ENCODE peak calls at places on chromosomes 16 and 17, in seven cellular contexts. G is esophagus muscularis mucosa, K is IMR-90, M is NCI-H1048, P is OCI-LY7, D is EL, L is OCI-M1. H is an unnamed sample.

GRCh38 chr16:15757630-15758251 is 99.1 kb downstream of the MYH11 start:
- DNase-seq in M (no peak), K (no peak), P (peak; percentile 14), D (no peak), G (no peak), L (no peak), H (no peak)

GRCh38 chr17:2064147-2064489 is 9.2 kb downstream of the HIC1 start:
- DNase-seq in L (no peak), K (no peak), D (no peak), G (no peak), M (no peak), P (no peak), H (peak; percentile 0)

GRCh38 chr17:48954300-48954755 is 9.7 kb upstream of the SNF8 start:
- DNase-seq in G (no peak), D (peak; percentile 57), M (no peak), K (peak; percentile 49), P (peak; percentile 43), L (peak; percentile 79), H (peak; percentile 55)

GRCh38 chr17:4393806-4394205 is 27.3 kb upstream of the UBE2G1 start:
- DNase-seq in D (no peak), P (peak; percentile 37), K (no peak), M (no peak), L (no peak), G (no peak), H (no peak)

GRCh38 chr16:6019490-6019991 is 921.9 kb upstream of the EEF2KMT start:
- DNase-seq in D (no peak), L (no peak), M (no peak), K (no peak), G (no peak), P (no peak), H (no peak)

GRCh38 chr16:75096730-75097129 is 19.9 kb downstream of the LDHD start:
- DNase-seq in L (no peak), P (no peak), D (no peak), G (no peak), K (no peak), M (no peak), H (no peak)

GRCh38 chr17:77490361-77491183 is 349.8 kb downstream of the SEC14L1 start:
- DNase-seq in P (no peak), K (no peak), G (no peak), L (no peak), D (no peak), M (no peak), H (no peak)

GRCh38 chr16:68901910-68902309 is 58.6 kb downstream of the TANGO6 start:
- DNase-seq in L (no peak), G (no peak), D (peak; percentile 13), P (no peak), M (no peak), K (peak; percentile 77), H (peak; percentile 43)

GRCh38 chr16:4763791-4764190 is 3.2 kb downstream of the ZNF500 start:
- DNase-seq in P (no peak), G (no peak), L (no peak), D (no peak), K (no peak), M (no peak), H (no peak)

GRCh38 chr16:66902648-66903543 is 15.8 kb downstream of the CDH16 start:
- DNase-seq in M (no peak), P (no peak), L (peak; percentile 14), K (no peak), D (no peak), G (no peak), H (no peak)

GRCh38 chr17:76446449-76447231 is 6.3 kb downstream of the UBE2O start:
- DNase-seq in G (no peak), D (peak; percentile 90), L (no peak), M (no peak), K (peak; percentile 92), P (no peak), H (peak; percentile 84)

GRCh38 chr16:12188674-12189249 is 212.2 kb downstream of the SNX29 start:
- DNase-seq in K (no peak), G (no peak), D (peak; percentile 26), L (no peak), M (no peak), P (no peak), H (no peak)

GRCh38 chr17:1830288-1830687 is 483 bp downstream of the RPA1 start:
- DNase-seq in K (no peak), M (no peak), P (peak; percentile 54), D (peak; percentile 28), G (no peak), L (peak; percentile 23), H (no peak)

GRCh38 chr17:82399030-82399429 is 19.1 kb upstream of the HEXD start:
- DNase-seq in D (peak; percentile 55), P (no peak), M (no peak), K (peak; percentile 50), L (no peak), G (no peak), H (peak; percentile 41)

GRCh38 chr17:82342361-82343079 is 9.0 kb upstream of the SECTM1 start:
- DNase-seq in D (no peak), P (no peak), M (no peak), G (no peak), L (no peak), K (no peak), H (no peak)

GRCh38 chr17:43860077-43860725 is 13.2 kb downstream of the CD300LG start:
- DNase-seq in G (no peak), P (no peak), L (no peak), M (no peak), K (no peak), D (no peak), H (no peak)

GRCh38 chr16:67183-67791 is 5.1 kb downstream of the RHBDF1 start:
- DNase-seq in D (no peak), G (no peak), K (no peak), P (no peak), M (no peak), L (no peak), H (no peak)

GRCh38 chr17:40596261-40596919 is 31.1 kb upstream of the CCR7 start:
- DNase-seq in G (peak; percentile 21), D (no peak), P (peak; percentile 72), M (no peak), K (peak; percentile 10), L (peak; percentile 66), H (no peak)

GRCh38 chr17:55641559-55642160 is 81.0 kb downstream of the TMEM100 start:
- DNase-seq in G (no peak), K (peak; percentile 63), M (no peak), D (peak; percentile 47), L (peak; percentile 84), P (peak; percentile 57), H (peak; percentile 63)

GRCh38 chr17:76000016-76000754 is 470 bp upstream of the CDK3 start:
- DNase-seq in G (no peak), L (peak; percentile 71), D (peak; percentile 43), K (peak; percentile 16), P (peak; percentile 83), M (no peak), H (peak; percentile 35)

GRCh38 chr17:67326440-67326839 is 39.9 kb downstream of the PSMD12 start:
- DNase-seq in L (no peak), P (no peak), M (no peak), G (no peak), K (no peak), D (no peak), H (no peak)

GRCh38 chr17:81386141-81386645 is 9.1 kb upstream of the BAHCC1 start:
- DNase-seq in L (no peak), M (no peak), D (no peak), G (no peak), K (no peak), P (no peak), H (no peak)

GRCh38 chr16:29925173-29925804 is 737 bp downstream of the KCTD13 start:
- DNase-seq in M (no peak), G (no peak), K (no peak), D (peak; percentile 12), L (peak; percentile 44), P (no peak), H (no peak)

GRCh38 chr16:11828696-11829095 is 22.6 kb downstream of the RSL1D1 start:
- DNase-seq in P (no peak), M (no peak), K (no peak), L (no peak), G (no peak), D (no peak), H (no peak)